ENCODE peak calls at places on chromosomes 13 and 19, in seven cellular contexts. R is HTR-8/SVneo; U is stimulated activated CD4-positive, alpha-beta T cell treated with anti-CD3 and anti-CD28 coated beads, Interleukin-1b, Interleukin-23, amount 100 ng/mL, for 1 hour; A is hypothalamus; J is hepatocyte; N is activated T-cell treated with anti-CD3 and anti-CD28 coated beads, Interleukin-2, amount 50 U/mL, for 72 hours; T is AG10803. H is an unnamed sample.

GRCh38 chr13:25455146-25455545 is 83.4 kb downstream of the ATP8A2 start:
- DNase-seq in R (no peak), U (no peak), A (no peak), J (no peak), N (no peak), T (no peak), H (no peak)

GRCh38 chr19:34994643-34995471 is 5.3 kb upstream of the GRAMD1A start:
- DNase-seq in R (no peak), U (no peak), A (no peak), J (peak), N (no peak), T (no peak), H (no peak)

GRCh38 chr13:98576215-98576945 is 527 bp downstream of the STK24 start:
- DNase-seq in R (no peak), U (no peak), A (peak), J (peak), N (peak), T (peak), H (peak)

GRCh38 chr13:107962209-107962608 is 253.1 kb downstream of the LIG4 start:
- DNase-seq in R (no peak), U (no peak), A (no peak), J (no peak), N (no peak), T (no peak), H (no peak)

GRCh38 chr13:99314640-99315176 is 7.5 kb upstream of the GPR183 start:
- DNase-seq in R (peak), U (no peak), A (no peak), J (no peak), N (peak), T (no peak), H (no peak)

GRCh38 chr19:35738021-35738886 is 4.0 kb downstream of the IGFLR1 start:
- DNase-seq in R (no peak), U (no peak), A (no peak), J (no peak), N (no peak), T (no peak), H (no peak)

GRCh38 chr13:34076943-34077703 is 259.2 kb downstream of the RFC3 start:
- DNase-seq in R (peak), U (no peak), A (no peak), J (peak), N (no peak), T (peak), H (peak)

GRCh38 chr13:35704331-35704730 is 227.8 kb upstream of the MAB21L1 start:
- DNase-seq in R (no peak), U (no peak), A (no peak), J (no peak), N (no peak), T (no peak), H (no peak)

GRCh38 chr13:104085611-104086010 is 1019.4 kb upstream of the SLC10A2 start:
- DNase-seq in R (no peak), U (no peak), A (no peak), J (no peak), N (no peak), T (no peak), H (no peak)

GRCh38 chr19:45200614-45201013 is 22.0 kb downstream of the BLOC1S3 start:
- DNase-seq in R (no peak), U (no peak), A (no peak), J (no peak), N (no peak), T (peak), H (peak)

GRCh38 chr13:101412076-101412475 is 4.2 kb downstream of the NALCN start:
- DNase-seq in R (no peak), U (no peak), A (no peak), J (no peak), N (no peak), T (no peak), H (no peak)

GRCh38 chr19:55579766-55580621 is 654 bp downstream of the ZNF579 start:
- DNase-seq in R (peak), U (no peak), A (no peak), J (peak), N (no peak), T (peak), H (peak)